ENCODE peak calls at places on chromosomes 6 and 20, in ten cellular contexts. Y is fibroblast of pulmonary artery; T is iPS DF 6.9; D is sciatic nerve; V is adrenal gland; S is cardiac septum; L is CD8-positive, alpha-beta T cell; N is CD8-positive, alpha-beta memory T cell; O is fibroblast of lung; I is WTC11. W is an unnamed sample.

GRCh38 chr20:62650551-62651284 is 8.4 kb downstream of the SLCO4A1 start:
- DNase-seq in Y (no peak), T (no peak), D (no peak), V (no peak), S (no peak), L (no peak), N (no peak), O (no peak), I (no peak), W (no peak)

GRCh38 chr6:25556516-25556915 is 95.5 kb upstream of the SCGN start:
- DNase-seq in Y (peak), T (peak), D (peak), V (peak), S (peak), L (peak), N (peak), O (peak), I (peak), W (peak)

GRCh38 chr6:159977242-159978214 is 8.6 kb downstream of the IGF2R start:
- DNase-seq in Y (peak), T (no peak), D (no peak), V (no peak), S (no peak), L (no peak), N (no peak), O (peak), I (no peak), W (no peak)

GRCh38 chr6:52953911-52954839 is 40.9 kb downstream of the GSTA4 start:
- DNase-seq in Y (no peak), T (no peak), D (no peak), V (no peak), S (no peak), L (no peak), N (no peak), O (peak), I (no peak), W (no peak)

GRCh38 chr6:65117854-65118409 is 589.1 kb downstream of the EYS start:
- DNase-seq in Y (no peak), T (no peak), D (no peak), V (no peak), S (no peak), L (no peak), N (no peak), O (no peak), I (no peak), W (no peak)

GRCh38 chr20:4585104-4585753 is 136.5 kb upstream of the PRND start:
- DNase-seq in Y (no peak), T (no peak), D (no peak), V (no peak), S (no peak), L (no peak), N (no peak), O (no peak), I (no peak), W (no peak)

GRCh38 chr6:4941782-4942672 is 61.8 kb downstream of the RPP40 start:
- DNase-seq in Y (peak), T (no peak), D (no peak), V (peak), S (no peak), L (peak), N (peak), O (peak), I (no peak), W (no peak)

GRCh38 chr20:61871160-61871559 is 194.5 kb downstream of the TAF4 start:
- DNase-seq in Y (no peak), T (no peak), D (no peak), V (no peak), S (no peak), L (no peak), N (no peak), O (no peak), I (no peak), W (no peak)

GRCh38 chr6:34235605-34236422 is 859 bp upstream of the HMGA1 start:
- DNase-seq in Y (peak), T (no peak), D (no peak), V (peak), S (no peak), L (peak), N (peak), O (peak), I (peak), W (peak)

GRCh38 chr6:153790048-153790447 is 249.0 kb upstream of the OPRM1 start:
- DNase-seq in Y (peak), T (no peak), D (no peak), V (no peak), S (no peak), L (no peak), N (no peak), O (peak), I (peak), W (no peak)

GRCh38 chr6:113809818-113810217 is 47.3 kb upstream of the MARCKS start:
- DNase-seq in Y (no peak), T (no peak), D (no peak), V (no peak), S (no peak), L (no peak), N (no peak), O (no peak), I (no peak), W (no peak)

GRCh38 chr20:46021361-46022359 is 7.4 kb upstream of the SLC12A5 start:
- DNase-seq in Y (peak), T (no peak), D (no peak), V (peak), S (no peak), L (peak), N (peak), O (no peak), I (peak), W (peak)